ENCODE peak calls at places on chromosomes 16 and 17, in six cellular contexts. E is uterus; N is stomach; Z is A549; I is hypothalamus; M is stimulated activated effector memory CD8-positive, alpha-beta T cell treated with anti-CD3 and anti-CD28 coated beads, Interleukin-12 subunit alpha, Interleukin-12 subunit beta, amount 100 ng/mL, for 72 hours. D is an unnamed sample.
A peak's percentile ranks its signal among the peaks of the same experiment; 100 is the strongest.

GRCh38 chr17:71503710-71504471 is 616.9 kb upstream of the SOX9 start:
- DNase-seq in E (no peak), N (no peak), Z (no peak), I (no peak), M (no peak), D (no peak)

GRCh38 chr17:1162116-1162855 is 17.5 kb downstream of the ABR start:
- DNase-seq in E (no peak), N (no peak), Z (no peak), I (no peak), M (no peak), D (no peak)

GRCh38 chr16:89395150-89396142 is 94.9 kb downstream of the ANKRD11 start:
- DNase-seq in E (peak; percentile 94), N (peak; percentile 92), Z (peak; percentile 88), I (peak; percentile 78), M (no peak), D (peak; percentile 98)

GRCh38 chr17:1315891-1316403 is 36.5 kb downstream of the TRARG1 start:
- DNase-seq in E (no peak), N (no peak), Z (no peak), I (no peak), M (no peak), D (no peak)

GRCh38 chr16:77273815-77274214 is 74.6 kb downstream of the SYCE1L start:
- DNase-seq in E (no peak), N (no peak), Z (no peak), I (no peak), M (no peak), D (no peak)

GRCh38 chr17:77405867-77406513 is 265.2 kb downstream of the SEC14L1 start:
- DNase-seq in E (no peak), N (no peak), Z (no peak), I (no peak), M (no peak), D (no peak)

GRCh38 chr16:89842471-89843408 is 14.5 kb downstream of the SPIRE2 start:
- DNase-seq in E (no peak), N (no peak), Z (no peak), I (no peak), M (no peak), D (no peak)

GRCh38 chr17:1087381-1088241 is 90.7 kb downstream of the TIMM22 start:
- DNase-seq in E (peak; percentile 66), N (peak; percentile 91), Z (peak; percentile 64), I (peak; percentile 74), M (no peak), D (peak; percentile 92)